ENCODE peak calls at places on chromosomes 2 and 18, in eight cellular contexts. One of them, this sample, is unnamed.

GRCh38 chr2:43402002-43402401 is 175.6 kb upstream of the ZFP36L2 start:
- DNase-seq in kidney epithelial cell: no peak
- DNase-seq in GM23248: no peak
- DNase-seq in adrenal gland: no peak
- DNase-seq in K562: no peak
- DNase-seq in choroid plexus epithelial cell: no peak
- DNase-seq in AG10803: no peak
- DNase-seq in left ventricle myocardium inferior: no peak
- DNase-seq in this sample: no peak

GRCh38 chr2:235324324-235324723 is 169.5 kb upstream of the AGAP1 start:
- DNase-seq in GM23248: no peak
- DNase-seq in kidney epithelial cell: no peak
- DNase-seq in AG10803: no peak
- DNase-seq in choroid plexus epithelial cell: no peak
- DNase-seq in left ventricle myocardium inferior: no peak
- DNase-seq in adrenal gland: no peak
- DNase-seq in K562: no peak
- DNase-seq in this sample: no peak

GRCh38 chr18:56702946-56703345 is 51.8 kb downstream of the WDR7 start:
- DNase-seq in AG10803: peak
- DNase-seq in choroid plexus epithelial cell: peak
- DNase-seq in kidney epithelial cell: no peak
- DNase-seq in adrenal gland: peak
- DNase-seq in GM23248: peak
- DNase-seq in left ventricle myocardium inferior: no peak
- DNase-seq in K562: peak
- DNase-seq in this sample: peak

GRCh38 chr2:102000813-102001766 is 9.3 kb downstream of the IL1R2 start:
- DNase-seq in GM23248: no peak
- DNase-seq in left ventricle myocardium inferior: no peak
- DNase-seq in adrenal gland: no peak
- DNase-seq in K562: no peak
- DNase-seq in kidney epithelial cell: no peak
- DNase-seq in choroid plexus epithelial cell: no peak
- DNase-seq in AG10803: no peak
- DNase-seq in this sample: no peak

GRCh38 chr2:73177645-73178255 is 24.6 kb upstream of the NOTO start:
- DNase-seq in AG10803: no peak
- DNase-seq in GM23248: peak
- DNase-seq in K562: no peak
- DNase-seq in choroid plexus epithelial cell: no peak
- DNase-seq in kidney epithelial cell: no peak
- DNase-seq in adrenal gland: no peak
- DNase-seq in left ventricle myocardium inferior: no peak
- DNase-seq in this sample: no peak

GRCh38 chr2:224433442-224433841 is 31.5 kb upstream of the FAM124B start:
- DNase-seq in AG10803: no peak
- DNase-seq in GM23248: no peak
- DNase-seq in adrenal gland: no peak
- DNase-seq in left ventricle myocardium inferior: no peak
- DNase-seq in K562: no peak
- DNase-seq in choroid plexus epithelial cell: no peak
- DNase-seq in kidney epithelial cell: no peak
- DNase-seq in this sample: no peak

GRCh38 chr2:114261366-114261765 is 181.1 kb upstream of the DPP10 start:
- DNase-seq in AG10803: no peak
- DNase-seq in left ventricle myocardium inferior: no peak
- DNase-seq in adrenal gland: no peak
- DNase-seq in kidney epithelial cell: no peak
- DNase-seq in choroid plexus epithelial cell: no peak
- DNase-seq in GM23248: no peak
- DNase-seq in K562: no peak
- DNase-seq in this sample: no peak

GRCh38 chr2:63050186-63050915 is at the start of gene OTX1:
- DNase-seq in kidney epithelial cell: no peak
- DNase-seq in GM23248: peak
- DNase-seq in choroid plexus epithelial cell: peak
- DNase-seq in left ventricle myocardium inferior: no peak
- DNase-seq in AG10803: peak
- DNase-seq in adrenal gland: peak
- DNase-seq in K562: peak
- DNase-seq in this sample: peak

GRCh38 chr18:27599202-27599829 is 414.2 kb upstream of the CHST9 start:
- DNase-seq in choroid plexus epithelial cell: peak
- DNase-seq in K562: peak
- DNase-seq in AG10803: peak
- DNase-seq in adrenal gland: peak
- DNase-seq in left ventricle myocardium inferior: no peak
- DNase-seq in kidney epithelial cell: peak
- DNase-seq in GM23248: peak
- DNase-seq in this sample: peak

GRCh38 chr2:60556441-60556997 is 3.1 kb upstream of the BCL11A start:
- DNase-seq in GM23248: no peak
- DNase-seq in left ventricle myocardium inferior: no peak
- DNase-seq in choroid plexus epithelial cell: no peak
- DNase-seq in AG10803: no peak
- DNase-seq in K562: no peak
- DNase-seq in adrenal gland: peak
- DNase-seq in kidney epithelial cell: no peak
- DNase-seq in this sample: no peak
- H3K4me3 ChIP-seq in GM23248: no peak
- H3K4me3 ChIP-seq in left ventricle myocardium inferior: peak
- H3K4me3 ChIP-seq in choroid plexus epithelial cell: no peak
- H3K4me3 ChIP-seq in AG10803: no peak
- H3K4me3 ChIP-seq in K562: no peak
- H3K4me3 ChIP-seq in adrenal gland: no peak
- H3K4me3 ChIP-seq in kidney epithelial cell: no peak
- H3K4me3 ChIP-seq in this sample: no peak

GRCh38 chr2:239251971-239252370 is 148.8 kb downstream of the HDAC4 start:
- DNase-seq in K562: no peak
- DNase-seq in AG10803: peak
- DNase-seq in left ventricle myocardium inferior: no peak
- DNase-seq in GM23248: no peak
- DNase-seq in kidney epithelial cell: no peak
- DNase-seq in choroid plexus epithelial cell: no peak
- DNase-seq in adrenal gland: peak
- DNase-seq in this sample: no peak

GRCh38 chr2:239252433-239253200 is 148.2 kb downstream of the HDAC4 start:
- DNase-seq in GM23248: peak
- DNase-seq in kidney epithelial cell: no peak
- DNase-seq in choroid plexus epithelial cell: no peak
- DNase-seq in adrenal gland: peak
- DNase-seq in left ventricle myocardium inferior: peak
- DNase-seq in K562: no peak
- DNase-seq in AG10803: peak
- DNase-seq in this sample: peak

GRCh38 chr2:239255218-239255617 is 145.6 kb downstream of the HDAC4 start:
- DNase-seq in choroid plexus epithelial cell: no peak
- DNase-seq in GM23248: no peak
- DNase-seq in kidney epithelial cell: no peak
- DNase-seq in K562: no peak
- DNase-seq in AG10803: no peak
- DNase-seq in left ventricle myocardium inferior: no peak
- DNase-seq in adrenal gland: no peak
- DNase-seq in this sample: no peak

GRCh38 chr2:239253705-239254104 is 147.1 kb downstream of the HDAC4 start:
- DNase-seq in adrenal gland: peak
- DNase-seq in kidney epithelial cell: no peak
- DNase-seq in choroid plexus epithelial cell: no peak
- DNase-seq in left ventricle myocardium inferior: no peak
- DNase-seq in GM23248: no peak
- DNase-seq in AG10803: no peak
- DNase-seq in K562: no peak
- DNase-seq in this sample: no peak

GRCh38 chr2:239253264-239253663 is 147.6 kb downstream of the HDAC4 start:
- DNase-seq in GM23248: no peak
- DNase-seq in left ventricle myocardium inferior: no peak
- DNase-seq in K562: no peak
- DNase-seq in adrenal gland: no peak
- DNase-seq in kidney epithelial cell: no peak
- DNase-seq in AG10803: no peak
- DNase-seq in choroid plexus epithelial cell: no peak
- DNase-seq in this sample: no peak
- H3K4me3 ChIP-seq in GM23248: peak
- H3K4me3 ChIP-seq in left ventricle myocardium inferior: peak
- H3K4me3 ChIP-seq in K562: no peak
- H3K4me3 ChIP-seq in adrenal gland: no peak
- H3K4me3 ChIP-seq in kidney epithelial cell: no peak
- H3K4me3 ChIP-seq in AG10803: no peak
- H3K4me3 ChIP-seq in choroid plexus epithelial cell: no peak
- H3K4me3 ChIP-seq in this sample: no peak

GRCh38 chr2:105795575-105795934 is 50.8 kb downstream of the NCK2 start:
- DNase-seq in kidney epithelial cell: no peak
- DNase-seq in K562: no peak
- DNase-seq in left ventricle myocardium inferior: no peak
- DNase-seq in AG10803: no peak
- DNase-seq in adrenal gland: no peak
- DNase-seq in choroid plexus epithelial cell: no peak
- DNase-seq in GM23248: peak
- DNase-seq in this sample: no peak
- H3K4me3 ChIP-seq in kidney epithelial cell: no peak
- H3K4me3 ChIP-seq in K562: no peak
- H3K4me3 ChIP-seq in left ventricle myocardium inferior: peak
- H3K4me3 ChIP-seq in AG10803: no peak
- H3K4me3 ChIP-seq in adrenal gland: no peak
- H3K4me3 ChIP-seq in choroid plexus epithelial cell: no peak
- H3K4me3 ChIP-seq in GM23248: no peak
- H3K4me3 ChIP-seq in this sample: no peak

DNA sequence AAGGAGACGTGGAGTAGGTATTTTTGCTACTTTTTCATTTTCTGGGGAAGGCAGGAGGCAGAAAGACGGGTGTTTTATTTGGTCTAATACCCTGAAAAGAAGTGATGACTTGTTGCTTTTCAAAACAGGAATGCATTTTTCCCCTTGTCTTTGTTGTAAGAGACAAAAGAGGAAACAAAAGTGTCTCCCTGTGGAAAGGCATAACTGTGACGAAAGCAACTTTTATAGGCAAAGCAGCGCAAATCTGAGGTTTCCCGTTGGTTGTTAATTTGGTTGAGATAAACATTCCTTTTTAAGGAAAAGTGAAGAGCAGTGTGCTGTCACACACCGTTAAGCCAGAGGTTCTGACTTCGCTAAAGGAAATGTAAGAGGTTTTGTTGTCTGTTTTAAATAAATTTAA is 3.4 kb downstream of the FZD7 start:
- DNase-seq in adrenal gland: no peak
- DNase-seq in choroid plexus epithelial cell: no peak
- DNase-seq in kidney epithelial cell: no peak
- DNase-seq in AG10803: peak
- DNase-seq in left ventricle myocardium inferior: no peak
- DNase-seq in K562: no peak
- DNase-seq in GM23248: peak
- DNase-seq in this sample: peak
- H3K4me3 ChIP-seq in adrenal gland: no peak
- H3K4me3 ChIP-seq in choroid plexus epithelial cell: peak
- H3K4me3 ChIP-seq in kidney epithelial cell: peak
- H3K4me3 ChIP-seq in AG10803: peak
- H3K4me3 ChIP-seq in left ventricle myocardium inferior: peak
- H3K4me3 ChIP-seq in K562: no peak
- H3K4me3 ChIP-seq in GM23248: peak
- H3K4me3 ChIP-seq in this sample: peak

GRCh38 chr18:77002496-77002895 is 130.1 kb downstream of the MBP start:
- DNase-seq in adrenal gland: no peak
- DNase-seq in GM23248: no peak
- DNase-seq in left ventricle myocardium inferior: no peak
- DNase-seq in kidney epithelial cell: no peak
- DNase-seq in choroid plexus epithelial cell: no peak
- DNase-seq in K562: no peak
- DNase-seq in AG10803: no peak
- DNase-seq in this sample: no peak

GRCh38 chr18:76999077-76999476 is 133.5 kb downstream of the MBP start:
- DNase-seq in AG10803: no peak
- DNase-seq in K562: no peak
- DNase-seq in kidney epithelial cell: no peak
- DNase-seq in adrenal gland: no peak
- DNase-seq in GM23248: no peak
- DNase-seq in left ventricle myocardium inferior: no peak
- DNase-seq in choroid plexus epithelial cell: no peak
- DNase-seq in this sample: no peak

GRCh38 chr18:77001979-77002378 is 130.6 kb downstream of the MBP start:
- DNase-seq in K562: no peak
- DNase-seq in adrenal gland: no peak
- DNase-seq in AG10803: no peak
- DNase-seq in choroid plexus epithelial cell: no peak
- DNase-seq in kidney epithelial cell: no peak
- DNase-seq in left ventricle myocardium inferior: no peak
- DNase-seq in GM23248: no peak
- DNase-seq in this sample: no peak

GRCh38 chr18:77001041-77001440 is 131.5 kb downstream of the MBP start:
- DNase-seq in K562: no peak
- DNase-seq in left ventricle myocardium inferior: no peak
- DNase-seq in kidney epithelial cell: no peak
- DNase-seq in choroid plexus epithelial cell: no peak
- DNase-seq in adrenal gland: no peak
- DNase-seq in AG10803: no peak
- DNase-seq in GM23248: no peak
- DNase-seq in this sample: no peak

GRCh38 chr18:77000527-77000926 is 132.1 kb downstream of the MBP start:
- DNase-seq in GM23248: peak
- DNase-seq in left ventricle myocardium inferior: peak
- DNase-seq in K562: peak
- DNase-seq in AG10803: peak
- DNase-seq in kidney epithelial cell: no peak
- DNase-seq in adrenal gland: peak
- DNase-seq in choroid plexus epithelial cell: peak
- DNase-seq in this sample: peak
- H3K4me3 ChIP-seq in GM23248: peak
- H3K4me3 ChIP-seq in left ventricle myocardium inferior: peak
- H3K4me3 ChIP-seq in K562: no peak
- H3K4me3 ChIP-seq in AG10803: peak
- H3K4me3 ChIP-seq in kidney epithelial cell: no peak
- H3K4me3 ChIP-seq in adrenal gland: no peak
- H3K4me3 ChIP-seq in choroid plexus epithelial cell: peak
- H3K4me3 ChIP-seq in this sample: peak

DNA sequence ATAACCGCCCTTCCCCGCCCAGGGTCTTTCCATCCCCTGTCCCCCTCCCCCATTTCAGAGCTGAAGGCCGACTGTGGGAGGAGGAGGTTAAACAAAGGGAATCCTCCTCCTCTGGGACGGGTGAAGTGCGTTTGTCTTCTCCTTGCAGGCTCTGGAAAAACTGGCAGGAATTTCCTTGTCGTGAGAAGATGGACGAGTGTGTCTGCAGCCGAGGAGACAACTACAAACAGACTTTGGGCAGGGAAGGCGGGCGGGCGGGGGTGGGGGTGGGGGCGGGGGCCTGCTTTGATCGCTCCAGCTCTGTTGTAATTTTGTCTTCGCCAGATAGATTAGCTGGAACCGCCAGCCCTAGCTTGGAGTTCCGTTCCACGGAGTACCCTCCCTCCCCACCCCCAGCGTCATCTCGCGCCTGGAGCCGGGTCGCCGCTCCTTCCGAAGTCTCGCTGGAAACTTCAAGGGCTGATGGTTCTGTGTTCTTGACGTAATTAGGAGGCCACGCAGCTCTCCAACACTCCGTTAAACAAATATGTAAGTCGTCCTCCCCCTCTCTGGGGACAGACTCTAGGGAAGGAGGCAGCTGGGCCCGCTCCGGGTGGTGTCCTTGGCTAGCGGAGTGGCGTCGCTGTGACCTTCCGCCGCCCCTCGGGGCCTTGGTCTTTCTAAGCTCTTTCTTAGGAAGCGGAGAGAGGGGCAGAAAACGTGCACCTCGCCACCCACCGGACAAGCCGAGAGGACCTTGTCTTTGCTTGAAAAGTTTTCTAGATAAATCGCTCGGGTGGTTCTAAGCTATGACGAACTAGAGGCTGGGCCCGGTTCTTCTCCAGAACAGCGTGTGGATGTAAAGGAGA is 6.2 kb upstream of the SP9 start:
- DNase-seq in kidney epithelial cell: no peak
- DNase-seq in left ventricle myocardium inferior: no peak
- DNase-seq in choroid plexus epithelial cell: no peak
- DNase-seq in AG10803: peak
- DNase-seq in adrenal gland: no peak
- DNase-seq in GM23248: peak
- DNase-seq in K562: no peak
- DNase-seq in this sample: no peak
- H3K4me3 ChIP-seq in kidney epithelial cell: no peak
- H3K4me3 ChIP-seq in left ventricle myocardium inferior: peak
- H3K4me3 ChIP-seq in choroid plexus epithelial cell: no peak
- H3K4me3 ChIP-seq in AG10803: peak
- H3K4me3 ChIP-seq in adrenal gland: no peak
- H3K4me3 ChIP-seq in GM23248: peak
- H3K4me3 ChIP-seq in K562: no peak
- H3K4me3 ChIP-seq in this sample: no peak